ENCODE peak calls at places on chromosomes 11 and 22, in six cellular contexts. N is choroid plexus epithelial cell, E is astrocyte of the spinal cord, F is heart right ventricle, H is KBM-7, M is epithelial cell of prostate. Z is an unnamed sample.

GRCh38 chr11:117874253-117874909 is 2.1 kb downstream of the FXYD6 start:
- DNase-seq in N (no peak), E (no peak), F (no peak), H (no peak), M (no peak), Z (no peak)

GRCh38 chr22:33851240-33851639 is 69.0 kb downstream of the LARGE1 start:
- DNase-seq in N (no peak), E (no peak), F (no peak), H (no peak), M (peak), Z (no peak)

GRCh38 chr11:67524480-67524808 is 1.2 kb upstream of the CABP2 start:
- DNase-seq in N (no peak), E (no peak), F (no peak), H (no peak), M (no peak), Z (no peak)

GRCh38 chr22:47354668-47355387 is 592.4 kb downstream of the TBC1D22A start:
- DNase-seq in N (no peak), E (no peak), F (no peak), H (no peak), M (no peak), Z (no peak)

GRCh38 chr11:61270354-61271070 is 24.6 kb downstream of the VWCE start:
- DNase-seq in N (peak), E (no peak), F (no peak), H (no peak), M (no peak), Z (no peak)

GRCh38 chr11:66154109-66154508 is 84.0 kb downstream of the PACS1 start:
- DNase-seq in N (no peak), E (no peak), F (no peak), H (no peak), M (no peak), Z (no peak)

GRCh38 chr22:27399161-27399560 is 402.4 kb downstream of the MN1 start:
- DNase-seq in N (no peak), E (no peak), F (no peak), H (no peak), M (no peak), Z (no peak)

GRCh38 chr11:70159612-70160570 is 43.2 kb upstream of the FADD start:
- DNase-seq in N (no peak), E (peak), F (no peak), H (no peak), M (peak), Z (no peak)

GRCh38 chr22:20727118-20728015 is 46.5 kb upstream of the SERPIND1 start:
- DNase-seq in N (no peak), E (no peak), F (no peak), H (no peak), M (no peak), Z (no peak)

GRCh38 chr11:92784313-92784712 is 185.1 kb upstream of the MTNR1B start:
- DNase-seq in N (no peak), E (no peak), F (no peak), H (no peak), M (no peak), Z (no peak)

GRCh38 chr11:112797653-112798293 is 163.4 kb upstream of the NCAM1 start:
- DNase-seq in N (peak), E (peak), F (no peak), H (peak), M (no peak), Z (peak)

GRCh38 chr11:115644846-115645245 is 140.6 kb upstream of the CADM1 start:
- DNase-seq in N (no peak), E (peak), F (no peak), H (no peak), M (no peak), Z (no peak)

GRCh38 chr11:77842451-77843121 is 21.6 kb downstream of the AAMDC start:
- DNase-seq in N (peak), E (no peak), F (no peak), H (no peak), M (no peak), Z (no peak)

GRCh38 chr11:48107188-48107704 is 109.4 kb upstream of the OR4B1 start:
- DNase-seq in N (no peak), E (no peak), F (no peak), H (no peak), M (no peak), Z (peak)

GRCh38 chr11:110093407-110094297 is 460 bp downstream of the ZC3H12C start:
- DNase-seq in N (peak), E (peak), F (peak), H (peak), M (no peak), Z (peak)

GRCh38 chr22:33438273-33438672 is 380.1 kb upstream of the SYN3 start:
- DNase-seq in N (peak), E (peak), F (no peak), H (no peak), M (peak), Z (no peak)